ENCODE peak calls at places on chromosomes 7 and 10, in five cellular contexts. E is brain microvascular endothelial cell, T is psoas muscle, W is dorsolateral prefrontal cortex, L is neural progenitor cell. U is an unnamed sample.

GRCh38 chr7:111003883-111004282 is 87.0 kb upstream of the LRRN3 start:
- DNase-seq in L (no peak), W (no peak), T (no peak), E (no peak), U (no peak)

GRCh38 chr7:137754076-137754851 is 92.5 kb downstream of the DGKI start:
- DNase-seq in E (no peak), T (no peak), L (peak), W (no peak), U (peak)

GRCh38 chr10:7027913-7028808 is 382.7 kb downstream of the SFMBT2 start:
- DNase-seq in T (no peak), W (no peak), L (no peak), E (peak), U (peak)

GRCh38 chr10:131692686-131693334 is 208.0 kb upstream of the PPP2R2D start:
- DNase-seq in T (no peak), L (no peak), E (no peak), W (no peak), U (no peak)

GRCh38 chr10:3142146-3142875 is 30.3 kb downstream of the PITRM1 start:
- DNase-seq in L (no peak), E (no peak), W (no peak), T (no peak), U (no peak)

GRCh38 chr10:11246752-11247467 is 229.2 kb downstream of the CELF2 start:
- DNase-seq in L (no peak), E (no peak), T (no peak), W (no peak), U (peak)

GRCh38 chr7:2966466-2967078 is 77.1 kb downstream of the CARD11 start:
- DNase-seq in T (no peak), E (no peak), L (no peak), W (no peak), U (no peak)

GRCh38 chr10:69056129-69056528 is 31.8 kb upstream of the SRGN start:
- DNase-seq in L (no peak), E (no peak), W (no peak), T (no peak), U (peak)

GRCh38 chr7:48078470-48078869 is 10.6 kb upstream of the UPP1 start:
- DNase-seq in T (no peak), W (no peak), E (no peak), L (no peak), U (no peak)

GRCh38 chr7:104442461-104442860 is 114.1 kb downstream of the LHFPL3 start:
- DNase-seq in E (no peak), W (peak), T (no peak), L (no peak), U (no peak)

GRCh38 chr7:26441640-26442277 is 150.1 kb downstream of the SNX10 start:
- DNase-seq in W (no peak), L (peak), T (no peak), E (no peak), U (no peak)

GRCh38 chr7:140533394-140533872 is 54.1 kb upstream of the MKRN1 start:
- DNase-seq in W (no peak), T (no peak), E (peak), L (no peak), U (no peak)

GRCh38 chr10:94225589-94225988 is 137.2 kb downstream of the NOC3L start:
- DNase-seq in T (no peak), L (no peak), E (no peak), W (no peak), U (no peak)

GRCh38 chr10:61024801-61025201 is 80.8 kb upstream of the RHOBTB1 start:
- DNase-seq in T (no peak), W (no peak), E (peak), L (peak), U (no peak)

GRCh38 chr10:89374716-89375115 is 3.1 kb upstream of the IFIT1B start:
- DNase-seq in L (no peak), T (no peak), E (no peak), W (peak), U (no peak)

GRCh38 chr7:77467453-77467852 is 51.3 kb upstream of the GSAP start:
- DNase-seq in L (no peak), E (no peak), T (peak), W (no peak), U (no peak)

GRCh38 chr7:2109936-2110585 is 122.7 kb downstream of the MAD1L1 start:
- DNase-seq in L (no peak), W (no peak), E (peak), T (no peak), U (peak)

GRCh38 chr10:43254199-43254730 is 12.6 kb downstream of the RASGEF1A start:
- DNase-seq in E (no peak), W (no peak), T (peak), L (no peak), U (no peak)

GRCh38 chr7:120591-120991 is 71.8 kb upstream of the FAM20C start:
- DNase-seq in T (no peak), E (no peak), L (peak), W (no peak), U (no peak)

GRCh38 chr7:30142710-30143109 is 7.9 kb downstream of the MTURN start:
- DNase-seq in T (no peak), W (no peak), L (no peak), E (peak), U (no peak)

GRCh38 chr7:90425376-90425775 is 22.1 kb downstream of the CLDN12 start:
- DNase-seq in E (no peak), L (no peak), W (no peak), T (no peak), U (peak)

GRCh38 chr10:99784025-99784730 is 1.7 kb downstream of the ABCC2 start:
- DNase-seq in W (no peak), L (no peak), T (no peak), E (peak), U (no peak)

GRCh38 chr10:94349327-94349726 is 13.4 kb downstream of the NOC3L start:
- DNase-seq in T (no peak), L (no peak), W (no peak), E (no peak), U (no peak)

GRCh38 chr7:22052221-22052639 is 106.5 kb upstream of the CDCA7L start:
- DNase-seq in E (no peak), T (no peak), L (peak), W (peak), U (no peak)

GRCh38 chr10:130709415-130709814 is 573.2 kb downstream of the GLRX3 start:
- DNase-seq in L (no peak), E (no peak), W (no peak), T (no peak), U (no peak)

GRCh38 chr10:47053399-47053798 is 142.2 kb downstream of the PTPN20 start:
- DNase-seq in E (no peak), T (no peak), L (no peak), W (no peak), U (no peak)

GRCh38 chr7:73705551-73705920 is 13.9 kb downstream of the STX1A start:
- DNase-seq in E (no peak), W (no peak), T (no peak), L (no peak), U (no peak)

DNA sequence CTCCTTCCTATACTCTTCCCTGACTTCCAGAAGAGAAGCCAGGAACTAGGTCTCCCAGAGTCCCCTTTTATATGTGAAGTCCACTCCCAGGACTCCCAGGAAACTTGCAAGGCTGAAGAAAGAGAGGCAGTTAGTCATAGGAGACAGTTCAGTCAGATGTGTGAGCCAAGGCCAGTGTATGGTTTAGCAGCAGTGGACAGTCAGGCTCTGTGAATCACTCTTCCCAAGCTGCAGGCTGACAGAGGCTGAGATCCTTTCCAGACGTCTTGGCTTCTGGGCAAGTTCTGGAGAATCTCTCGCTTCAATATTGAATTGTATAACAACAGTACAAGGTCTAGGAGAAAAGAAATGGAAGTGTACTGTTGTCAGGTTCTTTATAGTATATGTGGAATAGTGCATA is 26.9 kb downstream of the BLVRA start:
- DNase-seq in E (peak), W (no peak), T (no peak), L (no peak), U (no peak)
- H3K4me3 ChIP-seq in E (no peak), W (no peak), T (no peak), L (no peak), U (no peak)

GRCh38 chr7:20219446-20220292 is 2.5 kb upstream of the MACC1 start:
- DNase-seq in E (peak), T (peak), W (no peak), L (no peak), U (peak)

GRCh38 chr7:20218261-20218660 is 1.1 kb upstream of the MACC1 start:
- DNase-seq in T (no peak), E (no peak), W (no peak), L (no peak), U (no peak)

GRCh38 chr7:20216637-20217036 is 547 bp downstream of the MACC1 start:
- DNase-seq in W (no peak), E (no peak), T (no peak), L (no peak), U (no peak)

GRCh38 chr7:20219062-20219445 is 1.9 kb upstream of the MACC1 start:
- DNase-seq in T (no peak), E (no peak), L (no peak), W (no peak), U (no peak)

DNA sequence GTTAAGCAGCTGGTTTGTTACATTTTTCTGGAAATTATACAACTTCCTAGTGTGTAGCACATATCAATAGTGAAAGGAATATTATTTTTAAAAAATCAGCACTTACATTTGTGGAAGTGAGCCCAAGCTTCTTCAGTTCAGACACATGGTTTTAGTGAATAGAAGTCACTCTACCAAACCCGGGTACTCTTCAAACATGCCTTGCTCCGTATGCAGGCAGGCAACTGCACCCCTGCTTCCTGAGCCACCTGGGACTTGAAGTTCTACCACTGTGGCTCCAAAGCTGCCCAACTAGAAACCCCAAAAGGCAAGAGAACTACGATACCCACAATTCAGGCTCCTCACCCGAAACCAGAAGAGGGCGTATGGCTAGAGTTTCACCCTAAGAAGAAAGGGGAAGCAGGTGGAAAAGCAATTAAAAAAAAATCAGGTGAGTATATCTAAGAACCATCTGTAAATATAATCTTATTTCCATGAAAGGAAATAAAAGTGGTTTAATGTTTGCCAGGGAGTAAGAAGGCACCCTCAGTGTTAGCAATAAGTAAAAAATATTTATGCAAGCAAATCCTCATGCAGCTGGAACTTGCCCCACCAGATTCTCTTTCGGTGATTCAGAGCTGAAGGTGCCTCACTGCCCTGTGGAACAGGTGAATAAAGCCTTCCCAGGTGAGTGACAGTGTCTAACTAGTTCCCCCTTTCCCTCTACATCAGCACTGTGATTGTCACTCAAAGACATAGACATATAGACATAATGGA is at the start of gene MACC1:
- DNase-seq in T (peak), W (no peak), E (no peak), L (peak), U (peak)
- TF ChIP-seq CTCF in T (no peak), W (no peak), E (peak), L (peak), U (peak)

GRCh38 chr10:71465576-71466252 is 69.0 kb downstream of the CDH23 start:
- DNase-seq in T (no peak), E (no peak), L (no peak), W (no peak), U (no peak)

GRCh38 chr10:71468363-71469094 is 71.8 kb downstream of the CDH23 start:
- DNase-seq in E (no peak), W (no peak), T (no peak), L (no peak), U (no peak)

GRCh38 chr10:71467161-71467560 is 70.4 kb downstream of the CDH23 start:
- DNase-seq in E (no peak), L (no peak), T (no peak), W (peak), U (no peak)

GRCh38 chr10:71466330-71466729 is 69.6 kb downstream of the CDH23 start:
- DNase-seq in E (no peak), L (no peak), W (no peak), T (no peak), U (no peak)

GRCh38 chr10:71467569-71468362 is 71.0 kb downstream of the CDH23 start:
- DNase-seq in E (no peak), L (no peak), W (peak), T (no peak), U (no peak)
- H3K4me3 ChIP-seq in E (no peak), L (no peak), W (no peak), T (no peak), U (no peak)

GRCh38 chr7:100880645-100881044 is 5.7 kb downstream of the SRRT start:
- DNase-seq in E (no peak), T (peak), L (no peak), W (no peak), U (no peak)
- TF ChIP-seq CTCF in E (no peak), T (no peak), L (no peak), W (no peak), U (no peak)

GRCh38 chr7:150974468-150975391 is 3.4 kb downstream of the KCNH2 start:
- DNase-seq in W (peak), T (no peak), E (no peak), L (peak), U (peak)

GRCh38 chr7:150977382-150978135 is 562 bp downstream of the KCNH2 start:
- DNase-seq in E (no peak), T (no peak), L (peak), W (no peak), U (no peak)

GRCh38 chr7:150975536-150976285 is 2.4 kb downstream of the KCNH2 start:
- DNase-seq in W (no peak), T (no peak), L (no peak), E (no peak), U (no peak)

GRCh38 chr7:150978136-150978789 is at the start of gene KCNH2:
- DNase-seq in T (no peak), E (no peak), L (peak), W (peak), U (no peak)

GRCh38 chr7:150976529-150977381 is 1.4 kb downstream of the KCNH2 start:
- DNase-seq in L (peak), E (no peak), T (no peak), W (no peak), U (no peak)
- H3K4me3 ChIP-seq in L (peak), E (no peak), T (no peak), W (peak), U (no peak)

GRCh38 chr10:14758994-14759664 is 15.6 kb downstream of the FAM107B start:
- DNase-seq in T (no peak), L (no peak), E (no peak), W (no peak), U (peak)
- TF ChIP-seq CTCF in T (no peak), L (peak), E (peak), W (no peak), U (no peak)

DNA sequence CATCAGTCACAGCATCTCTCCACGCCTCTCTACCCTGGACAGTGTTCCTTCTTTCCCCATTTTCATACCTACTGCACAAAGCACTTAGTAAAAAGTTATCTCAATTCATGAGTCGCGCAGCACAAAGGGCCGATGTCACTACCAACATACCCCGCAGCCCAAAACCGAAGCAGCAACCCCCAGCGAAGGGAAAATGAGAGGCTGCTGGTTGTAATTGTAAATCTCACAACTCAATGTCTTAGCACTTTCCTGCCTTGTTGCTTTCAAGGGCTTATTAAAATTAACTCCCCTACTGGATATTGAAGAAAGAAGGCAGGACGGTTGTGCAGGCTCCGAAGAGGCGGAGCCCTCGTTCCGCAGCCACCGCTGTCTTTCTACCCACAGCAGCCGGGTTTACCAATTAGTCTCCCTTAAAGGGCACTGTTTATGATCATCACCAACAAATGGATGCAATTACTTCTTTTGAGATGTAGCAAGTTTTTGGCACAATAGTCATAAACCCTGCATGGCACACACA is 6.5 kb downstream of the DIP2C start:
- DNase-seq in W (no peak), T (no peak), L (no peak), E (no peak), U (no peak)
- H3K4me3 ChIP-seq in W (peak), T (peak), L (no peak), E (peak), U (no peak)

DNA sequence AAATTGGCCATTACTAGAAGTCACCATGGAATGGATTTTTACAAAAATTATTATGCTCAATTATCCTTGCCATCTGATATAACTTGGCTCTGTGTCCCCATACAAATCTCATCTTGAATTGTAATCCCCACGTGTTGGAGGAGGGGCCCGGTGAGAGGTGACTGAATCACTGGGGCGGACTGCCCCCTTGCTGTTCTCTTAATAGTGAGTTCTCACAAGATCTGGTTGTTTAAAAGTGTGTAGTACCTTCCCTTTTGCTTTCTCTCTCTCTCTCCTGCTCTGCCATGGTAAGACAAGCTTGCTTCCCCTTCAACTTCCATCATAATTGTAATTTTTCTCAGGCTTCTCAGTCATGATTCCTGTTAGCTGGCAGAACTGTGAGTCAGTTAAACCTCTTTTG is 1023.6 kb downstream of the XPNPEP1 start:
- DNase-seq in T (no peak), E (no peak), L (peak), W (no peak), U (no peak)
- TF ChIP-seq CTCF in T (no peak), E (no peak), L (no peak), W (no peak), U (no peak)